ENCODE peak calls at places on chromosomes 3 and 15, in six cellular contexts. J is NCI-H1105, V is DMS 273 treated with DMSO at 0.1 percent for 48 hours, M is DMS79, O is HCT116, P is MM.1S. A is an unnamed sample.

GRCh38 chr15:90650117-90650955 is 66.8 kb upstream of the BLM start:
- DNase-seq in J (no peak), V (no peak), M (no peak), O (no peak), P (no peak), A (no peak)

GRCh38 chr15:45276851-45277250 is 24.8 kb downstream of the SLC28A2 start:
- DNase-seq in J (peak), V (no peak), M (no peak), O (no peak), P (peak), A (no peak)

GRCh38 chr3:195147649-195148121 is 123.3 kb downstream of the XXYLT1 start:
- DNase-seq in J (no peak), V (no peak), M (no peak), O (no peak), P (peak), A (no peak)

GRCh38 chr3:177827517-177828249 is 630.4 kb upstream of the TBL1XR1 start:
- DNase-seq in J (no peak), V (no peak), M (no peak), O (no peak), P (no peak), A (no peak)

GRCh38 chr3:123275691-123276090 is 73.9 kb downstream of the SEC22A start:
- DNase-seq in J (no peak), V (no peak), M (no peak), O (no peak), P (no peak), A (no peak)

GRCh38 chr15:59438891-59439290 is 905 bp downstream of the FAM81A start:
- DNase-seq in J (no peak), V (no peak), M (no peak), O (no peak), P (no peak), A (no peak)

GRCh38 chr15:30962079-30962478 is 29.3 kb downstream of the MTMR10 start:
- DNase-seq in J (no peak), V (peak), M (peak), O (no peak), P (no peak), A (no peak)

GRCh38 chr3:154285221-154285620 is 39.1 kb downstream of the DHX36 start:
- DNase-seq in J (no peak), V (no peak), M (no peak), O (no peak), P (no peak), A (no peak)

A was measured in NCI-H2029.